ENCODE peak calls at places on chromosomes 3 and 15, in ten cellular contexts. One of them, this sample, is unnamed.

GRCh38 chr15:99408236-99409096 is 157.2 kb downstream of the LRRC28 start:
- DNase-seq in bronchial epithelial cell: no peak
- DNase-seq in body of pancreas: peak
- DNase-seq in neural progenitor cell: no peak
- DNase-seq in progenitor cell of endocrine pancreas: no peak
- DNase-seq in sigmoid colon: no peak
- DNase-seq in choroid plexus epithelial cell: peak
- DNase-seq in PC-9: no peak
- DNase-seq in IMR-90: peak
- DNase-seq in HCT116: no peak
- DNase-seq in this sample: peak

GRCh38 chr15:62895905-62896316 is 146.6 kb upstream of the TPM1 start:
- DNase-seq in bronchial epithelial cell: peak
- DNase-seq in body of pancreas: no peak
- DNase-seq in neural progenitor cell: no peak
- DNase-seq in progenitor cell of endocrine pancreas: no peak
- DNase-seq in sigmoid colon: no peak
- DNase-seq in choroid plexus epithelial cell: peak
- DNase-seq in PC-9: no peak
- DNase-seq in IMR-90: peak
- DNase-seq in HCT116: no peak
- DNase-seq in this sample: peak

GRCh38 chr15:82572311-82572710 is 32.1 kb upstream of the RPS17 start:
- DNase-seq in bronchial epithelial cell: no peak
- DNase-seq in body of pancreas: no peak
- DNase-seq in neural progenitor cell: no peak
- DNase-seq in progenitor cell of endocrine pancreas: no peak
- DNase-seq in sigmoid colon: no peak
- DNase-seq in choroid plexus epithelial cell: no peak
- DNase-seq in PC-9: no peak
- DNase-seq in IMR-90: peak
- DNase-seq in HCT116: no peak
- DNase-seq in this sample: no peak

GRCh38 chr15:90456236-90456635 is 68.2 kb downstream of the IQGAP1 start:
- DNase-seq in bronchial epithelial cell: no peak
- DNase-seq in body of pancreas: no peak
- DNase-seq in neural progenitor cell: peak
- DNase-seq in progenitor cell of endocrine pancreas: no peak
- DNase-seq in sigmoid colon: no peak
- DNase-seq in choroid plexus epithelial cell: no peak
- DNase-seq in PC-9: no peak
- DNase-seq in IMR-90: no peak
- DNase-seq in HCT116: no peak
- DNase-seq in this sample: no peak

GRCh38 chr15:92079047-92079446 is 225.5 kb downstream of the SLCO3A1 start:
- DNase-seq in bronchial epithelial cell: no peak
- DNase-seq in body of pancreas: no peak
- DNase-seq in neural progenitor cell: peak
- DNase-seq in progenitor cell of endocrine pancreas: no peak
- DNase-seq in sigmoid colon: no peak
- DNase-seq in choroid plexus epithelial cell: no peak
- DNase-seq in PC-9: no peak
- DNase-seq in IMR-90: no peak
- DNase-seq in HCT116: peak
- DNase-seq in this sample: no peak

GRCh38 chr3:188916934-188917391 is 254.8 kb upstream of the TPRG1 start:
- DNase-seq in bronchial epithelial cell: no peak
- DNase-seq in body of pancreas: peak
- DNase-seq in neural progenitor cell: no peak
- DNase-seq in progenitor cell of endocrine pancreas: no peak
- DNase-seq in sigmoid colon: no peak
- DNase-seq in choroid plexus epithelial cell: no peak
- DNase-seq in PC-9: no peak
- DNase-seq in IMR-90: no peak
- DNase-seq in HCT116: no peak
- DNase-seq in this sample: no peak

GRCh38 chr3:52288674-52289073 is 1.0 kb downstream of the GLYCTK start:
- DNase-seq in bronchial epithelial cell: no peak
- DNase-seq in body of pancreas: no peak
- DNase-seq in neural progenitor cell: no peak
- DNase-seq in progenitor cell of endocrine pancreas: no peak
- DNase-seq in sigmoid colon: peak
- DNase-seq in choroid plexus epithelial cell: no peak
- DNase-seq in PC-9: no peak
- DNase-seq in IMR-90: no peak
- DNase-seq in HCT116: no peak
- DNase-seq in this sample: no peak

GRCh38 chr3:171875923-171876412 is 32.8 kb downstream of the TMEM212 start:
- DNase-seq in bronchial epithelial cell: peak
- DNase-seq in body of pancreas: no peak
- DNase-seq in neural progenitor cell: no peak
- DNase-seq in progenitor cell of endocrine pancreas: no peak
- DNase-seq in sigmoid colon: no peak
- DNase-seq in choroid plexus epithelial cell: peak
- DNase-seq in PC-9: peak
- DNase-seq in IMR-90: peak
- DNase-seq in HCT116: no peak
- DNase-seq in this sample: peak

GRCh38 chr3:34008191-34008590 is 209.8 kb downstream of the PDCD6IP start:
- DNase-seq in bronchial epithelial cell: no peak
- DNase-seq in body of pancreas: no peak
- DNase-seq in neural progenitor cell: peak
- DNase-seq in progenitor cell of endocrine pancreas: no peak
- DNase-seq in sigmoid colon: no peak
- DNase-seq in choroid plexus epithelial cell: peak
- DNase-seq in PC-9: no peak
- DNase-seq in IMR-90: peak
- DNase-seq in HCT116: no peak
- DNase-seq in this sample: no peak

GRCh38 chr3:29764059-29764458 is 483.2 kb downstream of the RBMS3 start:
- DNase-seq in bronchial epithelial cell: peak
- DNase-seq in body of pancreas: no peak
- DNase-seq in neural progenitor cell: no peak
- DNase-seq in progenitor cell of endocrine pancreas: no peak
- DNase-seq in sigmoid colon: no peak
- DNase-seq in choroid plexus epithelial cell: peak
- DNase-seq in PC-9: no peak
- DNase-seq in IMR-90: peak
- DNase-seq in HCT116: no peak
- DNase-seq in this sample: peak

GRCh38 chr3:325495-325894 is 128.9 kb downstream of the CHL1 start:
- DNase-seq in bronchial epithelial cell: no peak
- DNase-seq in body of pancreas: no peak
- DNase-seq in neural progenitor cell: no peak
- DNase-seq in progenitor cell of endocrine pancreas: no peak
- DNase-seq in sigmoid colon: no peak
- DNase-seq in choroid plexus epithelial cell: no peak
- DNase-seq in PC-9: no peak
- DNase-seq in IMR-90: no peak
- DNase-seq in HCT116: no peak
- DNase-seq in this sample: no peak

GRCh38 chr15:27492021-27492621 is 521.1 kb downstream of the GABRG3 start:
- DNase-seq in bronchial epithelial cell: no peak
- DNase-seq in body of pancreas: no peak
- DNase-seq in neural progenitor cell: peak
- DNase-seq in progenitor cell of endocrine pancreas: no peak
- DNase-seq in sigmoid colon: no peak
- DNase-seq in choroid plexus epithelial cell: peak
- DNase-seq in PC-9: no peak
- DNase-seq in IMR-90: peak
- DNase-seq in HCT116: no peak
- DNase-seq in this sample: no peak

GRCh38 chr3:44428910-44429309 is 48.6 kb downstream of the ZNF445 start:
- DNase-seq in bronchial epithelial cell: no peak
- DNase-seq in body of pancreas: no peak
- DNase-seq in neural progenitor cell: no peak
- DNase-seq in progenitor cell of endocrine pancreas: no peak
- DNase-seq in sigmoid colon: no peak
- DNase-seq in choroid plexus epithelial cell: no peak
- DNase-seq in PC-9: no peak
- DNase-seq in IMR-90: no peak
- DNase-seq in HCT116: no peak
- DNase-seq in this sample: no peak

GRCh38 chr3:44427683-44428082 is 49.8 kb downstream of the ZNF445 start:
- DNase-seq in bronchial epithelial cell: no peak
- DNase-seq in body of pancreas: no peak
- DNase-seq in neural progenitor cell: peak
- DNase-seq in progenitor cell of endocrine pancreas: no peak
- DNase-seq in sigmoid colon: no peak
- DNase-seq in choroid plexus epithelial cell: no peak
- DNase-seq in PC-9: no peak
- DNase-seq in IMR-90: no peak
- DNase-seq in HCT116: no peak
- DNase-seq in this sample: no peak

GRCh38 chr3:44434834-44435510 is 42.5 kb downstream of the ZNF445 start:
- DNase-seq in bronchial epithelial cell: no peak
- DNase-seq in body of pancreas: no peak
- DNase-seq in neural progenitor cell: no peak
- DNase-seq in progenitor cell of endocrine pancreas: no peak
- DNase-seq in sigmoid colon: peak
- DNase-seq in choroid plexus epithelial cell: no peak
- DNase-seq in PC-9: no peak
- DNase-seq in IMR-90: no peak
- DNase-seq in HCT116: no peak
- DNase-seq in this sample: no peak

GRCh38 chr3:44429459-44429858 is 48.0 kb downstream of the ZNF445 start:
- DNase-seq in bronchial epithelial cell: no peak
- DNase-seq in body of pancreas: no peak
- DNase-seq in neural progenitor cell: no peak
- DNase-seq in progenitor cell of endocrine pancreas: no peak
- DNase-seq in sigmoid colon: no peak
- DNase-seq in choroid plexus epithelial cell: no peak
- DNase-seq in PC-9: no peak
- DNase-seq in IMR-90: no peak
- DNase-seq in HCT116: no peak
- DNase-seq in this sample: no peak

DNA sequence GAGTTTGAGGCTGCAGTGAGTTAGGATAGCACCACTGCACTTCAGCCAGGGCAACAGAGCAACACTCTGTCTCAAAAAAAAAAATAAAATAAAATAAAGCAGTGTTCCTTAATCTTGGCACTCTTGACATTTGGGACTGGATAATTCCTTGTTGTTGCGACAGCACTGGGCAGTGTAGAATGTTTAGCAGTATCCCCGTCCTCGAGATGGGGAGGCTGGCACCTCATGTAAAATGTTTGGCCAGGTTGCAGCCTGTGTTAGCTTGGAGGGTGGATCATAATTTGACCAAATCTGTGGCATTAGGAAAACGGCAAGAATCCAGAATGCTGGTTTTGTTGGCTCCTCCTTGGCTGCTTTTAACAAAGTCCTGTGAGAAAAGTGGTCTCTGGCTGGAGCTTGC is 47.0 kb downstream of the ZNF445 start:
- DNase-seq in bronchial epithelial cell: no peak
- DNase-seq in body of pancreas: no peak
- DNase-seq in neural progenitor cell: no peak
- DNase-seq in progenitor cell of endocrine pancreas: no peak
- DNase-seq in sigmoid colon: no peak
- DNase-seq in choroid plexus epithelial cell: no peak
- DNase-seq in PC-9: no peak
- DNase-seq in IMR-90: no peak
- DNase-seq in HCT116: no peak
- DNase-seq in this sample: no peak
- TF ChIP-seq CTCF in bronchial epithelial cell: no peak
- TF ChIP-seq CTCF in body of pancreas: no peak
- TF ChIP-seq CTCF in neural progenitor cell: no peak
- TF ChIP-seq CTCF in progenitor cell of endocrine pancreas: no peak
- TF ChIP-seq CTCF in sigmoid colon: no peak
- TF ChIP-seq CTCF in choroid plexus epithelial cell: no peak
- TF ChIP-seq CTCF in PC-9: no peak
- TF ChIP-seq CTCF in IMR-90: no peak
- TF ChIP-seq CTCF in HCT116: no peak
- TF ChIP-seq CTCF in this sample: no peak

DNA sequence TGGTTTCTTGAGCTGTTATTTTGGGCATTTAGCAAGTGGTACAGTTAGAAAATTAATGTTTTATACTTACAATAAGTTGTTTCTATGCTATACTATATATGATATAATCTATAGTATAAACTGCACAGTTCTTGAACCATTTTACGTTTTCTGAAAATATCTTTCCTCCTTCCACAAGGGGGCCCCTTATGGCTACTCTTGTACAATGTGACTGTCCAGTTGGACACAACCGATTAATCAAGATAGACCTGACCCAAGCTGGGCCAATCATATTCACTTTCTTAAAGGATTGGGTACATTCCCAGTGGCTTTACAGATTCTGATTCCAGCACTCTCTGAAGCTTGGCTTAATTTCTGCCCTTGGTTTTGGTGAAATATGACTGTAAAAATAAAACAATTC is 953.4 kb downstream of the AGBL1 start:
- DNase-seq in bronchial epithelial cell: no peak
- DNase-seq in body of pancreas: no peak
- DNase-seq in neural progenitor cell: peak
- DNase-seq in progenitor cell of endocrine pancreas: no peak
- DNase-seq in sigmoid colon: no peak
- DNase-seq in choroid plexus epithelial cell: peak
- DNase-seq in PC-9: no peak
- DNase-seq in IMR-90: no peak
- DNase-seq in HCT116: no peak
- DNase-seq in this sample: peak
- TF ChIP-seq CTCF in bronchial epithelial cell: no peak
- TF ChIP-seq CTCF in body of pancreas: no peak
- TF ChIP-seq CTCF in neural progenitor cell: peak
- TF ChIP-seq CTCF in progenitor cell of endocrine pancreas: peak
- TF ChIP-seq CTCF in sigmoid colon: no peak
- TF ChIP-seq CTCF in choroid plexus epithelial cell: peak
- TF ChIP-seq CTCF in PC-9: peak
- TF ChIP-seq CTCF in IMR-90: peak
- TF ChIP-seq CTCF in HCT116: no peak
- TF ChIP-seq CTCF in this sample: no peak

GRCh38 chr15:89090791-89091666 is 2.8 kb downstream of the ABHD2 start:
- DNase-seq in bronchial epithelial cell: peak
- DNase-seq in body of pancreas: peak
- DNase-seq in neural progenitor cell: no peak
- DNase-seq in progenitor cell of endocrine pancreas: no peak
- DNase-seq in sigmoid colon: peak
- DNase-seq in choroid plexus epithelial cell: peak
- DNase-seq in PC-9: peak
- DNase-seq in IMR-90: peak
- DNase-seq in HCT116: no peak
- DNase-seq in this sample: peak
- TF ChIP-seq CTCF in bronchial epithelial cell: peak
- TF ChIP-seq CTCF in body of pancreas: no peak
- TF ChIP-seq CTCF in neural progenitor cell: no peak
- TF ChIP-seq CTCF in progenitor cell of endocrine pancreas: no peak
- TF ChIP-seq CTCF in sigmoid colon: no peak
- TF ChIP-seq CTCF in choroid plexus epithelial cell: peak
- TF ChIP-seq CTCF in PC-9: no peak
- TF ChIP-seq CTCF in IMR-90: peak
- TF ChIP-seq CTCF in HCT116: no peak
- TF ChIP-seq CTCF in this sample: no peak

DNA sequence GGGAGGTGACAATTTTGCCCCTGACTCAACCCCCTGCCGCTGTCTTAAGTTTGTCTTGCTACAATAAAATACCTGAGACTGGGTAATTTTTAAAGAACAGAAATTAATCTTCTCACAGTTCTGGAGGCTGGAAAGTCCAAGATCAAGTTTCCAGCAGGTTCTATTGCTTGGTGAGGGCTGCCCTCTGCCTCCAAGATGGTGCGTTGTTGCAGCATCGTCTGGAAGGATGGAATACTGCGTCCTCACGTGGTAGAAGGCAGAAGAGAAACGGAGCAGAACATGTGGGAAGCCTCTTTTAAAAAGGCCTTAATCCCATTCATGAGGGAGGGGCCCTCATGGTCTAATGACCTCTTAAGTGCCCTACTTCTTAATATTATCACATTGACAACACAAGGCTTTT is 87.3 kb upstream of the SNTN start:
- DNase-seq in bronchial epithelial cell: no peak
- DNase-seq in body of pancreas: no peak
- DNase-seq in neural progenitor cell: no peak
- DNase-seq in progenitor cell of endocrine pancreas: no peak
- DNase-seq in sigmoid colon: no peak
- DNase-seq in choroid plexus epithelial cell: no peak
- DNase-seq in PC-9: no peak
- DNase-seq in IMR-90: no peak
- DNase-seq in HCT116: no peak
- DNase-seq in this sample: peak
- TF ChIP-seq CTCF in bronchial epithelial cell: peak
- TF ChIP-seq CTCF in body of pancreas: no peak
- TF ChIP-seq CTCF in neural progenitor cell: no peak
- TF ChIP-seq CTCF in progenitor cell of endocrine pancreas: no peak
- TF ChIP-seq CTCF in sigmoid colon: no peak
- TF ChIP-seq CTCF in choroid plexus epithelial cell: no peak
- TF ChIP-seq CTCF in PC-9: no peak
- TF ChIP-seq CTCF in IMR-90: no peak
- TF ChIP-seq CTCF in HCT116: no peak
- TF ChIP-seq CTCF in this sample: no peak

This sample was measured in MCF 10A.